ENCODE peak calls at places on chromosomes 3 and 15, in five cellular contexts. V is left lung, G is neural progenitor cell, F is heart right ventricle, Z is adrenal gland. C is an unnamed sample. For H3K36me3, the result is how much of the 10 kb centered on the place peaks cover.

GRCh38 chr3:81716870-81717509 is 44.5 kb downstream of the GBE1 start:
- DNase-seq in G (no peak), Z (peak), V (peak), F (peak), C (no peak)

GRCh38 chr3:114234739-114235138 is 2.6 kb downstream of the ZNF80 start:
- DNase-seq in Z (no peak), F (no peak), G (no peak), V (no peak), C (no peak)

GRCh38 chr3:52221563-52222318 is 3.7 kb downstream of the TLR9 start:
- DNase-seq in F (peak), V (no peak), G (no peak), Z (no peak), C (no peak)

GRCh38 chr15:67512140-67512539 is 8.8 kb upstream of the C15orf61 start:
- DNase-seq in G (no peak), Z (no peak), F (no peak), V (no peak), C (no peak)

GRCh38 chr3:184658223-184658860 is 53.5 kb downstream of the MAGEF1 start:
- DNase-seq in Z (no peak), V (no peak), F (peak), G (no peak), C (no peak)

GRCh38 chr3:155428558-155428957 is 135.1 kb upstream of the STRIT1 start:
- DNase-seq in V (no peak), G (no peak), Z (no peak), F (no peak), C (no peak)

GRCh38 chr15:30001592-30001991 is 81.2 kb upstream of the GOLGA8J start:
- DNase-seq in G (peak), V (no peak), Z (no peak), F (peak), C (no peak)

GRCh38 chr3:65252266-65252665 is 564.5 kb upstream of the ADAMTS9 start:
- DNase-seq in F (no peak), V (no peak), Z (no peak), G (no peak), C (no peak)

GRCh38 chr3:72100062-72100511 is 315.1 kb upstream of the PROK2 start:
- DNase-seq in F (no peak), V (no peak), Z (no peak), G (peak), C (no peak)

GRCh38 chr3:46923559-46924350 is 46.2 kb downstream of the PTH1R start:
- DNase-seq in F (no peak), Z (peak), G (peak), V (peak), C (no peak)

GRCh38 chr15:31024979-31025378 is 33.6 kb upstream of the MTMR10 start:
- DNase-seq in F (no peak), V (no peak), Z (no peak), G (no peak), C (no peak)

GRCh38 chr15:64197425-64197824 is 34.6 kb upstream of the PPIB start:
- DNase-seq in G (no peak), V (no peak), Z (no peak), F (no peak), C (no peak)

GRCh38 chr15:68536331-68537095 is 42.3 kb upstream of the CORO2B start:
- DNase-seq in V (no peak), F (no peak), Z (no peak), G (no peak), C (no peak)

GRCh38 chr3:44584646-44585501 is at the start of gene ZNF660:
- DNase-seq in V (peak), G (peak), Z (peak), F (peak), C (no peak)

GRCh38 chr15:83127547-83128150 is 20.2 kb downstream of the TM6SF1 start:
- DNase-seq in V (no peak), Z (no peak), G (no peak), F (no peak), C (no peak)

GRCh38 chr15:47944911-47945310 is 175.9 kb upstream of the SLC24A5 start:
- DNase-seq in G (no peak), F (no peak), V (no peak), Z (no peak), C (no peak)

GRCh38 chr3:32354362-32354778 is 37.3 kb upstream of the CMTM7 start:
- DNase-seq in F (no peak), G (no peak), V (no peak), Z (no peak), C (no peak)

GRCh38 chr15:101054991-101055390 is 135.8 kb downstream of the LRRK1 start:
- DNase-seq in G (no peak), F (no peak), V (peak), Z (no peak), C (no peak)

GRCh38 chr3:6805236-6805635 is 55.7 kb upstream of the GRM7 start:
- DNase-seq in G (no peak), F (no peak), V (no peak), Z (no peak), C (no peak)

GRCh38 chr15:78061963-78062427 is 15.5 kb downstream of the TBC1D2B start:
- DNase-seq in Z (peak), G (no peak), F (no peak), V (peak), C (no peak)

GRCh38 chr15:40421246-40422157 is 15.9 kb downstream of the IVD start:
- DNase-seq in V (peak), F (peak), G (peak), Z (peak), C (peak)

GRCh38 chr3:166190360-166190759 is 353.1 kb upstream of the BCHE start:
- DNase-seq in F (no peak), Z (no peak), V (no peak), G (peak), C (no peak)

GRCh38 chr3:9279959-9280358 is 30.5 kb upstream of the SRGAP3 start:
- DNase-seq in V (no peak), F (no peak), Z (no peak), G (peak), C (no peak)

GRCh38 chr3:101725192-101725889 is 927 bp downstream of the CEP97 start:
- DNase-seq in Z (peak), F (peak), V (no peak), G (peak), C (peak)
- H3K27ac ChIP-seq in Z (peak), F (peak), V (peak), G (no peak), C (peak)

GRCh38 chr15:74390552-74391288 is 23.3 kb upstream of the CYP11A1 start:
- DNase-seq in F (no peak), G (no peak), V (no peak), Z (no peak), C (no peak)
- TF ChIP-seq CTCF in F (no peak), G (no peak), V (no peak), Z (no peak), C (no peak)

GRCh38 chr15:42775431-42775830 is 38.5 kb upstream of the CDAN1 start:
- DNase-seq in V (no peak), Z (no peak), F (no peak), G (no peak), C (no peak)

GRCh38 chr15:42772126-42772525 is 35.2 kb upstream of the CDAN1 start:
- DNase-seq in V (no peak), Z (peak), F (peak), G (no peak), C (no peak)

DNA sequence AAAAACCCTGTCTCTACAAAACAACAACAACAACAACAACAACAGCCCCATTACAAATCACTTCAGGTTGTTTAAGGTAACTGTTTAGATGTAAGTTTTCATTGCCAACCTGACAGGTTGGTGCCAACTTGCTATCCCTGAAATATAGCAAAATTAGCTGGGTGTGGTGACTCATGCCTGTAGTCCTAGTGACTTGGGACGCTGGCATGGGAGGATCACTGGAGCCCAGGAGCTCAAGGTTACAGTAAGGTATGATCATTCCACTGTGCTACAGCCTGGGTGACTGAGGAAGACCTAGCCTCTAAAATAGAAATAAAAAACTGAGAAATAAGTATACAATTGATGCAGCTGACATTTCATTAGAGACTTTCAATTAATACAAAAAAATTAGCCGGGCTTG is 36.0 kb upstream of the CDAN1 start:
- DNase-seq in Z (peak), G (no peak), V (no peak), F (no peak), C (no peak)
- H3K36me3 ChIP-seq in Z (under half), G (under half), V (under half), F (under half), C (under half)

DNA sequence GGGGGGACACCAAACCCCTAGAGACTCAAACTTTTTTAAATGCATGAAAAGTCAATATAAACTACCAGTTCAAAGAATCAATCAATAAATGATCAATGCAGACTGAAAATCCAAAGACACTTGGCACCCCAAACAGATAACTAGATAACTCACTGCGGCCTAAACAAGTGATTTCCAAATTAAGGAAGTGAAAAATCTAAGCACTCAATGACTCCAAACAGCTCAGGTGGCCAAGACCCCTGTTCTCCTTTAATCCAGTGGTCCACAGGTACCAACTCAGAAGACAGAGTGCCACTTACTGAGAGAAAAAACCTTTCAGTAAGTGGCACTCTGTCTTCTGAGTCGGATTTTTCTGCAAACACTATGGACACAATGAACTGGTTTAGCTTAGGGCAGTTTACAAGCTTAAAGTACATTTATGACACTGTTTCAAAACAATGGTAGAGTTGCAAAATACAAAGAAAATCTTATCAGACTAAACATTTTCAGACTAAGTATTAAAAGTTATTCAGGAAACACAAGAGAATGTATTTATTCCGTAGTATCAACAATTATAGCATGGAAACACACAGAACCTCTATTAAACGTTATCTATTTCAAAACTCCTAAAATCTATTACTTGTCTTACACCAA is 4.7 kb downstream of the DLG1 start:
- DNase-seq in G (no peak), F (no peak), Z (no peak), V (no peak), C (no peak)
- H3K27ac ChIP-seq in G (no peak), F (no peak), Z (no peak), V (no peak), C (no peak)

GRCh38 chr3:173876476-173876875 is 478.9 kb downstream of the NLGN1 start:
- DNase-seq in F (no peak), Z (no peak), G (no peak), V (no peak), C (no peak)
- TF ChIP-seq CTCF in F (no peak), Z (no peak), G (peak), V (no peak), C (no peak)

C was measured in Peyer's patch.